ENCODE peak calls at places on chromosomes 6 and 20, in four cellular contexts. F, Y, D and L are unnamed samples. For H3K36me3, the result is how much of the 10 kb centered on the place peaks cover.

GRCh38 chr6:163897030-163897429 is 482.5 kb downstream of the QKI start:
- DNase-seq in F (no peak), Y (no peak), D (no peak), L (no peak)

GRCh38 chr6:36676142-36677058 is 2.1 kb upstream of the CDKN1A start:
- DNase-seq in F (no peak), Y (no peak), D (no peak), L (peak)

GRCh38 chr6:67875877-67876383 is 759.2 kb upstream of the ADGRB3 start:
- DNase-seq in F (no peak), Y (no peak), D (no peak), L (no peak)

GRCh38 chr20:2145376-2145775 is 43.7 kb downstream of the STK35 start:
- DNase-seq in F (no peak), Y (no peak), D (no peak), L (no peak)

GRCh38 chr6:26199057-26199772 is 112.0 kb downstream of the HFE start:
- DNase-seq in F (peak), Y (no peak), D (peak), L (peak)

GRCh38 chr20:12928755-12929401 is 79.9 kb upstream of the SPTLC3 start:
- DNase-seq in F (no peak), Y (no peak), D (no peak), L (no peak)

GRCh38 chr20:62906209-62906608 is 20.1 kb downstream of the DIDO1 start:
- DNase-seq in F (no peak), Y (no peak), D (no peak), L (no peak)

GRCh38 chr6:125340946-125341345 is 39.2 kb upstream of the HDDC2 start:
- DNase-seq in F (no peak), Y (no peak), D (no peak), L (no peak)

GRCh38 chr6:5453531-5453930 is 192.2 kb downstream of the FARS2 start:
- DNase-seq in F (no peak), Y (no peak), D (no peak), L (no peak)

GRCh38 chr20:43420192-43420591 is 37.5 kb upstream of the SRSF6 start:
- DNase-seq in F (no peak), Y (no peak), D (no peak), L (no peak)

GRCh38 chr6:147194652-147195403 is 9.4 kb upstream of the STXBP5 start:
- DNase-seq in F (no peak), Y (no peak), D (no peak), L (no peak)

GRCh38 chr20:22305391-22305790 is 279.0 kb downstream of the FOXA2 start:
- DNase-seq in F (no peak), Y (no peak), D (no peak), L (no peak)

GRCh38 chr20:22302039-22302438 is 282.3 kb downstream of the FOXA2 start:
- DNase-seq in F (no peak), Y (no peak), D (no peak), L (no peak)

GRCh38 chr20:22308934-22309333 is 275.4 kb downstream of the FOXA2 start:
- DNase-seq in F (no peak), Y (no peak), D (no peak), L (no peak)

DNA sequence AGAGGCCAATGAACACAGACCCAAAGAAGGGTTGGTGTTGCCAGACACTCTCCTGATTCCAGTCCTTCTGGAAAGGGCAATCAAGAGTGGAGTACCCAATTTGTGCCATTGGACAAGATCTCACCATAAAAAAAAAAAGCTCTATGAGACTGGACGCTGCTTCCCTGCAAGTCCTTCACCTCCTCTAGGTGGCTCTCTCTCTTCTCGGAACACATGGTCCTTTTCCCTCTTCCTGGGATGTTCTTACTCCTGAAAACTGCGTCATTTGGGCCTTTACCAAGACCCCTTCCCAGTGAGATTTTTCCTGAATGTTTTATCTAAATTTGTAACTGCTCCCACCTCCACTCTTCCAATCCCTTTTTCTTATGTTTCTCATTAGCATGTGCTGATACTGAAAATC is 280.8 kb downstream of the FOXA2 start:
- DNase-seq in F (no peak), Y (no peak), D (no peak), L (no peak)
- TF ChIP-seq CTCF in F (no peak), Y (no peak), D (no peak), L (peak)

GRCh38 chr20:37296371-37296770 is 6.9 kb downstream of the MANBAL start:
- DNase-seq in F (no peak), Y (no peak), D (no peak), L (no peak)

GRCh38 chr20:37295595-37295994 is 6.1 kb downstream of the MANBAL start:
- DNase-seq in F (no peak), Y (no peak), D (no peak), L (no peak)

GRCh38 chr20:37295001-37295400 is 5.5 kb downstream of the MANBAL start:
- DNase-seq in F (no peak), Y (no peak), D (no peak), L (no peak)

GRCh38 chr20:37298190-37298939 is 8.9 kb downstream of the MANBAL start:
- DNase-seq in F (peak), Y (no peak), D (no peak), L (no peak)

GRCh38 chr20:37297066-37297736 is 7.7 kb downstream of the MANBAL start:
- DNase-seq in F (no peak), Y (no peak), D (no peak), L (no peak)
- H3K36me3 ChIP-seq in F (under half), Y (under half), D (under half), L (under half)

GRCh38 chr6:11711644-11711993 is 67.0 kb downstream of the ADTRP start:
- DNase-seq in F (no peak), Y (no peak), D (no peak), L (peak)
- H3K4me3 ChIP-seq in F (no peak), Y (no peak), D (no peak), L (no peak)

GRCh38 chr20:3226093-3226492 is 12.9 kb downstream of the SLC4A11 start:
- DNase-seq in F (no peak), Y (no peak), D (no peak), L (no peak)
- TF ChIP-seq CTCF in F (no peak), Y (no peak), D (no peak), L (no peak)

GRCh38 chr6:111918825-111919224 is 45.6 kb upstream of the FYN start:
- DNase-seq in F (no peak), Y (no peak), D (no peak), L (no peak)
- H3K36me3 ChIP-seq in F (under half), Y (under half), D (under half), L (under half)

GRCh38 chr6:109977791-109978173 is 329 bp upstream of the GPR6 start:
- DNase-seq in F (no peak), Y (no peak), D (no peak), L (no peak)
- H3K4me3 ChIP-seq in F (no peak), Y (no peak), D (no peak), L (no peak)